ENCODE peak calls at places on chromosomes 3 and 15, in ten cellular contexts. E, K, Z, G, S, J, N, F, W and I are unnamed samples.

GRCh38 chr3:127221062-127222035 is 28.4 kb downstream of the PRR23E start:
- DNase-seq in F (no peak), W (no peak), J (no peak), Z (no peak), S (no peak), G (no peak), N (no peak), E (no peak), K (no peak), I (no peak)

GRCh38 chr3:59818033-59818936 is 768.5 kb upstream of the CFAP20DC start:
- DNase-seq in Z (no peak), K (no peak), N (peak; percentile 83), E (peak; percentile 19), G (no peak), F (peak; percentile 97), J (peak; percentile 85), W (peak; percentile 93), S (peak; percentile 88), I (peak; percentile 96)

GRCh38 chr3:170865209-170866094 is 4.5 kb downstream of the RPL22L1 start:
- DNase-seq in F (peak; percentile 42), E (no peak), W (peak; percentile 10), K (no peak), N (no peak), Z (peak; percentile 11), S (no peak), G (no peak), J (no peak), I (no peak)

GRCh38 chr15:77228831-77229230 is 157.9 kb upstream of the TSPAN3 start:
- DNase-seq in Z (no peak), S (no peak), N (no peak), E (no peak), J (no peak), F (no peak), K (no peak), W (no peak), G (no peak), I (no peak)

GRCh38 chr3:187215460-187215859 is 18.2 kb downstream of the RTP1 start:
- DNase-seq in N (no peak), S (no peak), W (no peak), G (no peak), J (no peak), E (no peak), F (no peak), Z (no peak), K (no peak), I (no peak)

GRCh38 chr15:77347197-77347596 is 72.7 kb downstream of the PEAK1 start:
- DNase-seq in K (no peak), S (no peak), W (no peak), Z (no peak), N (no peak), G (no peak), F (no peak), J (no peak), E (no peak), I (peak; percentile 44)

GRCh38 chr3:156449712-156450574 is 105.0 kb downstream of the SSR3 start:
- DNase-seq in J (peak; percentile 37), K (no peak), E (peak; percentile 16), Z (peak; percentile 39), W (peak; percentile 57), F (peak; percentile 55), S (no peak), N (no peak), G (peak; percentile 75), I (peak; percentile 54)

GRCh38 chr15:31345606-31346366 is 19.2 kb downstream of the KLF13 start:
- DNase-seq in G (peak; percentile 55), S (peak; percentile 56), N (no peak), E (no peak), F (no peak), W (no peak), Z (no peak), J (no peak), K (no peak), I (no peak)

GRCh38 chr3:101574388-101575156 is 592 bp downstream of the PCNP start:
- DNase-seq in J (no peak), E (peak; percentile 54), W (peak; percentile 54), Z (peak; percentile 53), F (peak; percentile 68), N (peak; percentile 55), G (peak; percentile 51), K (no peak), S (peak; percentile 86), I (peak; percentile 55)

GRCh38 chr3:8891328-8891727 is 71.9 kb downstream of the RAD18 start:
- DNase-seq in S (no peak), J (no peak), W (no peak), Z (no peak), F (no peak), N (no peak), E (no peak), K (no peak), G (no peak), I (no peak)

GRCh38 chr3:184567924-184568590 is 6.5 kb downstream of the EPHB3 start:
- DNase-seq in G (no peak), J (no peak), S (peak; percentile 45), F (no peak), E (no peak), Z (no peak), W (no peak), N (no peak), K (no peak), I (no peak)
- H3K4me3 ChIP-seq in G (no peak overlapping the region), J (no peak overlapping the region), S (peak overlapping the region; percentile 66), F (peak overlapping the region; percentile 31), E (no peak overlapping the region), Z (peak overlapping the region; percentile 57), W (no peak overlapping the region), N (no peak overlapping the region), K (no peak overlapping the region), I (peak overlapping the region; percentile 44)

GRCh38 chr3:145307272-145307671 is 853.7 kb downstream of the PLOD2 start:
- DNase-seq in J (no peak), G (no peak), Z (no peak), N (no peak), W (no peak), K (no peak), F (no peak), S (no peak), E (no peak), I (no peak)
- H3K4me3 ChIP-seq in J (no peak overlapping the region), G (no peak overlapping the region), Z (no peak overlapping the region), N (no peak overlapping the region), W (no peak overlapping the region), K (no peak overlapping the region), F (no peak overlapping the region), S (no peak overlapping the region), E (no peak overlapping the region), I (no peak overlapping the region)

DNA sequence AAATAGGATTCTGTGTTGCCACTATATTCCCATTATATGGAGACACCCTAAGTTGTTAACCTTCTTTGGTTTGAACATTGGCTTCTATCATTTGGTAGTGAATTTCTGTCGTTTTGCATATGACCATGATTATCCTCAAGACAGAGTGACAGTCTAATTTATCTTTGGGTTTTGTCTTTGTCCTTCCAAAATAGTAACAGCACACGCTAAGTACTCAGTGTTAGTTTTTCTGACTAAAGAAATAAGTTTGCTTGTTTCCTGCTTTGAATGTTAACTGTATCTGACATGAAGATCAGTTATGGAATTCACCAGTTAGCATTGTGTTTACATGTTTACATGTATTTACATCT is 352.5 kb upstream of the GRM7 start:
- DNase-seq in K (no peak), G (no peak), S (no peak), Z (no peak), F (no peak), E (no peak), W (no peak), N (no peak), J (no peak), I (no peak)
- H3K4me3 ChIP-seq in K (no peak overlapping the region), G (no peak overlapping the region), S (no peak overlapping the region), Z (no peak overlapping the region), F (no peak overlapping the region), E (no peak overlapping the region), W (no peak overlapping the region), N (no peak overlapping the region), J (no peak overlapping the region), I (no peak overlapping the region)

GRCh38 chr3:196178993-196179379 is 32.2 kb downstream of the ZDHHC19 start:
- DNase-seq in Z (no peak), K (no peak), F (no peak), E (peak; percentile 58), J (no peak), N (no peak), W (no peak), S (no peak), G (no peak), I (no peak)
- H3K4me3 ChIP-seq in Z (no peak overlapping the region), K (peak overlapping the region; percentile 6), F (no peak overlapping the region), E (no peak overlapping the region), J (no peak overlapping the region), N (no peak overlapping the region), W (no peak overlapping the region), S (peak overlapping the region; percentile 5), G (no peak overlapping the region), I (no peak overlapping the region)

DNA sequence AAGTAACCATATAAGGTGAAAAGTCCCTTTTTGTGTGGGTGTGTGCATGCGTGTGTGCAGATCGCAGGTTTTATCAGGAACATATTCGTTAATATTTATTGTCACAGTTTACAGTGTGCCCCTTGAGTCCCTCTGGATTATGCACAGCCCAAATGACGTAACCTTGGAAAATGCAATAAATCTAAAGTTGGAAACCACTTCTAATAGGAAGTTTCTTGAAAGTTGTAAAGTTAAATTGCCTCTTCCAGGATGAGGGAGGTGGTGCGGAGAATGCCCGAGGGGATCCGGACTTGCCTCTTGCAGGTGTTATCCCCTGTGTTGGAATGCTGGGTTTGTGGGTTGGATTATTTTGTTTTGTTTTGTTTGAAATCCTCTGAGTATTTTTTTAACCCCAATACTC is 143.3 kb downstream of the CMSS1 start:
- DNase-seq in N (peak; percentile 57), W (no peak), Z (no peak), F (peak; percentile 37), E (peak; percentile 50), K (no peak), J (no peak), G (no peak), S (no peak), I (peak; percentile 45)
- H3K4me3 ChIP-seq in N (no peak overlapping the region), W (no peak overlapping the region), Z (no peak overlapping the region), F (no peak overlapping the region), E (no peak overlapping the region), K (no peak overlapping the region), J (no peak overlapping the region), G (no peak overlapping the region), S (peak overlapping the region; percentile 12), I (no peak overlapping the region)

GRCh38 chr15:28106294-28107110 is 7.4 kb upstream of the OCA2 start:
- DNase-seq in S (no peak), J (no peak), Z (peak; percentile 26), G (no peak), W (no peak), E (no peak), F (no peak), N (no peak), K (no peak), I (no peak)
- H3K4me3 ChIP-seq in S (peak overlapping the region; percentile 66), J (no peak overlapping the region), Z (peak overlapping the region; percentile 47), G (no peak overlapping the region), W (peak overlapping the region; percentile 39), E (peak overlapping the region; percentile 24), F (peak overlapping the region; percentile 38), N (peak overlapping the region; percentile 27), K (peak overlapping the region; percentile 53), I (peak overlapping the region; percentile 69)

DNA sequence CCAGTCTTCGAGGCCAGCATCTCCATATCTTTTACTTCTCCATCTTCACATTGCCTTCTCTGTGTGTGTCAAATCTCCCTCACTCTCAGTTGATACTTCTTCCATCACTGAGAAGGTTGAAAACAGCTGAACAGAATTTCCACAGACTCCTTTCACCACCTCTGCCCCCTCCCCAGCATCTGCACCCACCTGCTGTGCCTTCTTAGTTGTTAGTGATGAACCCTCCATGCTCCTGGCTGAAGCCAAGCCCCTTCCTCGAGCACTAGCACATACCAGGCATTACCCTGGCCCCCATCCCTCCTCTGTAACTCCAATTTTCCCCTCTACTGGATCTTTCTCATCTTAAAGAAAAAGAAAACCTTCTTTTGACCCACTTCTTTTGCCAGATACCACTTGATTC is 27.8 kb upstream of the ESYT3 start:
- DNase-seq in W (no peak), E (no peak), J (no peak), N (no peak), S (no peak), Z (no peak), G (no peak), F (no peak), K (no peak), I (no peak)
- H3K4me3 ChIP-seq in W (no peak overlapping the region), E (no peak overlapping the region), J (no peak overlapping the region), N (no peak overlapping the region), S (no peak overlapping the region), Z (no peak overlapping the region), G (no peak overlapping the region), F (no peak overlapping the region), K (no peak overlapping the region), I (no peak overlapping the region)